ENCODE peak calls at places on chromosomes 6 and 20, in six cellular contexts. C is HEK293T, I is kidney, H is left ventricle myocardium inferior, Z is omental fat pad, L is AG08396. R is an unnamed sample.

GRCh38 chr6:4459032-4459431 is 317.2 kb upstream of the CDYL start:
- DNase-seq in C (no peak), I (no peak), H (no peak), L (peak; percentile 67), Z (no peak), R (no peak)

GRCh38 chr20:50333131-50333530 is 142.5 kb downstream of the CEBPB start:
- DNase-seq in Z (no peak), I (no peak), H (no peak), L (no peak), C (no peak), R (no peak)

GRCh38 chr6:101000334-101000733 is 119.2 kb upstream of the ASCC3 start:
- DNase-seq in L (no peak), Z (no peak), H (no peak), C (no peak), I (no peak), R (no peak)

GRCh38 chr6:17355404-17355774 is 38.0 kb upstream of the CAP2 start:
- DNase-seq in Z (no peak), C (no peak), H (no peak), L (no peak), I (no peak), R (no peak)

GRCh38 chr6:2503816-2504494 is 246.8 kb downstream of the MYLK4 start:
- DNase-seq in H (no peak), C (no peak), L (no peak), I (no peak), Z (no peak), R (no peak)

GRCh38 chr20:38337561-38338140 is 8.6 kb upstream of the LBP start:
- DNase-seq in H (no peak), Z (peak; percentile 31), C (peak; percentile 67), I (no peak), L (no peak), R (peak; percentile 39)

GRCh38 chr6:148507774-148508173 is 165.1 kb downstream of the SASH1 start:
- DNase-seq in H (no peak), L (no peak), C (no peak), I (no peak), Z (no peak), R (no peak)

GRCh38 chr20:38343107-38343797 is 3.0 kb upstream of the LBP start:
- DNase-seq in L (peak; percentile 57), C (no peak), I (peak; percentile 84), Z (peak; percentile 47), H (no peak), R (no peak)

GRCh38 chr20:22303523-22303922 is 280.8 kb downstream of the FOXA2 start:
- DNase-seq in I (no peak), C (peak; percentile 26), H (no peak), Z (no peak), L (no peak), R (no peak)

GRCh38 chr20:19958243-19958642 is 58.9 kb upstream of the NAA20 start:
- DNase-seq in H (no peak), L (no peak), C (no peak), Z (no peak), I (no peak), R (no peak)

GRCh38 chr6:157294654-157295053 is 28.7 kb downstream of the TMEM242 start:
- DNase-seq in L (no peak), I (no peak), C (no peak), Z (no peak), H (no peak), R (no peak)

GRCh38 chr20:45306431-45306982 is at the start of gene RBPJL:
- DNase-seq in H (no peak), I (no peak), C (no peak), L (peak; percentile 63), Z (no peak), R (peak; percentile 64)

GRCh38 chr20:62143976-62144825 is 632 bp downstream of the SS18L1 start:
- DNase-seq in H (peak; percentile 66), Z (no peak), I (no peak), L (peak; percentile 86), C (peak; percentile 60), R (peak; percentile 70)

GRCh38 chr20:31691646-31692275 is 30.9 kb downstream of the BCL2L1 start:
- DNase-seq in C (no peak), H (no peak), Z (no peak), I (no peak), L (no peak), R (no peak)

GRCh38 chr6:149275621-149276020 is 41.9 kb upstream of the TAB2 start:
- DNase-seq in Z (no peak), C (no peak), I (no peak), L (no peak), H (no peak), R (no peak)

GRCh38 chr20:59604770-59605665 is 678 bp downstream of the PHACTR3 start:
- DNase-seq in I (peak; percentile 59), Z (no peak), H (no peak), L (peak; percentile 28), C (no peak), R (no peak)

GRCh38 chr6:14804444-14805210 is 441.2 kb upstream of the JARID2 start:
- DNase-seq in I (peak; percentile 93), C (no peak), H (peak; percentile 89), L (peak; percentile 60), Z (peak; percentile 75), R (no peak)

GRCh38 chr6:18496462-18496861 is 109.3 kb downstream of the RNF144B start:
- DNase-seq in C (no peak), L (no peak), Z (no peak), H (no peak), I (no peak), R (no peak)

GRCh38 chr6:148195511-148195910 is 147.1 kb upstream of the SASH1 start:
- DNase-seq in Z (no peak), I (no peak), C (no peak), L (no peak), H (no peak), R (no peak)

GRCh38 chr20:37992802-37993538 is 40.3 kb downstream of the TTI1 start:
- DNase-seq in I (no peak), H (peak; percentile 39), C (peak; percentile 59), L (peak; percentile 73), Z (no peak), R (no peak)

GRCh38 chr6:113858067-113858604 is 991 bp downstream of the MARCKS start:
- DNase-seq in L (peak; percentile 59), I (peak; percentile 74), H (peak; percentile 29), Z (no peak), C (peak; percentile 17), R (no peak)

GRCh38 chr6:157198425-157199279 is 124.7 kb downstream of the TMEM242 start:
- DNase-seq in C (no peak), H (peak; percentile 53), I (peak; percentile 92), Z (no peak), L (no peak), R (no peak)

GRCh38 chr6:81575446-81575845 is 177.0 kb downstream of the TENT5A start:
- DNase-seq in L (no peak), C (no peak), Z (no peak), I (no peak), H (no peak), R (no peak)

GRCh38 chr20:62122659-62123449 is 579 bp downstream of the LSM14B start:
- DNase-seq in C (peak; percentile 21), I (peak; percentile 89), L (peak; percentile 52), H (no peak), Z (no peak), R (peak; percentile 61)

GRCh38 chr6:27059621-27060425 is 187.7 kb upstream of the PRSS16 start:
- DNase-seq in C (no peak), Z (no peak), H (no peak), L (no peak), I (no peak), R (no peak)

GRCh38 chr6:107354470-107354869 is 104.9 kb downstream of the PDSS2 start:
- DNase-seq in H (no peak), I (no peak), C (no peak), Z (no peak), L (no peak), R (no peak)

GRCh38 chr6:111957623-111958315 is 84.5 kb upstream of the FYN start:
- DNase-seq in Z (no peak), H (no peak), I (no peak), C (peak; percentile 67), L (no peak), R (no peak)

GRCh38 chr6:147141690-147142308 is 62.4 kb upstream of the STXBP5 start:
- DNase-seq in Z (no peak), H (no peak), C (no peak), I (no peak), L (no peak), R (no peak)